ENCODE peak calls at places on chromosome 3, in four cellular contexts. Y is NCI-H1436, R is NCI-H2171, L is T-helper 9 cell. G is an unnamed sample.

GRCh38 chr3:156602424-156602823 is 47.5 kb upstream of the SSR3 start:
- DNase-seq in Y (no peak), R (no peak), L (no peak), G (no peak)

GRCh38 chr3:157452097-157452496 is 15.4 kb downstream of the PTX3 start:
- DNase-seq in Y (no peak), L (no peak), R (no peak), G (no peak)

GRCh38 chr3:7397097-7397496 is 536.2 kb downstream of the GRM7 start:
- DNase-seq in Y (no peak), L (no peak), R (no peak), G (no peak)

GRCh38 chr3:51382076-51382745 is 2.9 kb upstream of the MANF start:
- DNase-seq in R (no peak), Y (no peak), L (no peak), G (no peak)

GRCh38 chr3:53045784-53046170 is at the start of gene SFMBT1:
- DNase-seq in Y (no peak), L (peak), R (peak), G (peak)

GRCh38 chr3:38157117-38157516 is 8.2 kb upstream of the OXSR1 start:
- DNase-seq in R (no peak), Y (no peak), L (no peak), G (no peak)

GRCh38 chr3:122513386-122514122 is 1.2 kb downstream of the KPNA1 start:
- DNase-seq in R (no peak), Y (no peak), L (no peak), G (peak)

GRCh38 chr3:4071481-4072184 is 231.5 kb upstream of the SETMAR start:
- DNase-seq in Y (no peak), R (no peak), L (no peak), G (peak)

GRCh38 chr3:49671291-49672288 is 2.6 kb upstream of the APEH start:
- DNase-seq in Y (no peak), L (peak), R (no peak), G (peak)

GRCh38 chr3:127788436-127788835 is 33.9 kb downstream of the MGLL start:
- DNase-seq in R (no peak), L (no peak), Y (no peak), G (no peak)

G was measured in PC-9.